ENCODE peak calls at places on chromosome 9, in ten cellular contexts. Z is endothelial cell, F is astrocyte, R is HFFc6, O is ovary, X is fibroblast of lung, K is lower lobe of right lung, C is psoas muscle, W is Calu3, A is IMR-90. U is an unnamed sample.

GRCh38 chr9:31908891-31909480 is 475.5 kb upstream of the ACO1 start:
- DNase-seq in Z (no peak), F (no peak), R (no peak), O (no peak), X (no peak), K (no peak), C (no peak), W (no peak), A (no peak), U (no peak)

GRCh38 chr9:126985870-126986498 is 71.4 kb downstream of the RALGPS1 start:
- DNase-seq in Z (no peak), F (peak), R (no peak), O (no peak), X (peak), K (peak), C (peak), W (peak), A (peak), U (no peak)

GRCh38 chr9:121239071-121239470 is 28.9 kb upstream of the GSN start:
- DNase-seq in Z (no peak), F (peak), R (no peak), O (no peak), X (no peak), K (no peak), C (no peak), W (no peak), A (peak), U (no peak)

GRCh38 chr9:89839952-89840351 is 235.1 kb downstream of the GADD45G start:
- DNase-seq in Z (no peak), F (no peak), R (no peak), O (no peak), X (no peak), K (no peak), C (no peak), W (no peak), A (no peak), U (no peak)

GRCh38 chr9:117927354-117927753 is 223.2 kb downstream of the TLR4 start:
- DNase-seq in Z (no peak), F (no peak), R (no peak), O (no peak), X (no peak), K (no peak), C (no peak), W (no peak), A (no peak), U (no peak)

GRCh38 chr9:87382902-87383301 is 114.8 kb upstream of the DAPK1 start:
- DNase-seq in Z (no peak), F (peak), R (peak), O (no peak), X (peak), K (no peak), C (no peak), W (no peak), A (peak), U (no peak)

GRCh38 chr9:98767196-98767595 is 29.2 kb downstream of the ANKS6 start:
- DNase-seq in Z (no peak), F (no peak), R (no peak), O (no peak), X (no peak), K (no peak), C (no peak), W (no peak), A (no peak), U (no peak)

GRCh38 chr9:85248514-85249312 is 493.0 kb downstream of the AGTPBP1 start:
- DNase-seq in Z (no peak), F (peak), R (peak), O (no peak), X (no peak), K (no peak), C (no peak), W (no peak), A (no peak), U (no peak)

GRCh38 chr9:89888233-89888632 is 283.4 kb downstream of the GADD45G start:
- DNase-seq in Z (no peak), F (no peak), R (no peak), O (no peak), X (no peak), K (no peak), C (no peak), W (no peak), A (no peak), U (no peak)

GRCh38 chr9:93619272-93619775 is 42.9 kb downstream of the PHF2 start:
- DNase-seq in Z (no peak), F (no peak), R (no peak), O (no peak), X (no peak), K (no peak), C (peak), W (no peak), A (no peak), U (no peak)

GRCh38 chr9:129494113-129494789 is 126.7 kb downstream of the C9orf50 start:
- DNase-seq in Z (no peak), F (no peak), R (no peak), O (peak), X (no peak), K (peak), C (peak), W (no peak), A (no peak), U (no peak)

GRCh38 chr9:93123561-93124283 is 10.3 kb downstream of the NINJ1 start:
- DNase-seq in Z (peak), F (no peak), R (no peak), O (peak), X (no peak), K (peak), C (peak), W (no peak), A (no peak), U (no peak)

GRCh38 chr9:87829756-87830155 is 52.9 kb upstream of the SPATA31E1 start:
- DNase-seq in Z (no peak), F (peak), R (no peak), O (no peak), X (no peak), K (no peak), C (no peak), W (no peak), A (no peak), U (no peak)

GRCh38 chr9:93008457-93008856 is 50.0 kb upstream of the SUSD3 start:
- DNase-seq in Z (no peak), F (no peak), R (no peak), O (no peak), X (no peak), K (no peak), C (no peak), W (no peak), A (no peak), U (no peak)

DNA sequence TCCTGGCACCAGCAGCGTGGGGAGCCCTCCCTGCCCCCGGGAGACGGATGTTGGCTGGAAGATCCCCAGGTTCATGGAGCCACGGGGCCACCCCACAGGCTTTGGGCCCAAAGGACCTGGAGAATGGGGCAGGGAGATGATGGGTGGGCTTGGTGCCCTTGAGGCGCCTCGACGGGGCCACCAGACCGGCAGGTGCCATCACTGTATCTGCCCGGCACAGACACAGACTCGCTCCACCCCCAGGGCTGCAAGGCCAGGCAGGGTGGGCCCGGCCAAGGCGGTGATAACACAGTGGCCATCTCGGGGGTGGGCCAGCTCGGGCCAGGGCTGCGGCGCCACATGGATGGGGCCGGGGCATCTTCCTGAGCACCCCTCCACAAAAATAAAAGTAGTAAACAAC is 35.0 kb upstream of the EGFL7 start:
- DNase-seq in Z (no peak), F (no peak), R (no peak), O (no peak), X (no peak), K (no peak), C (no peak), W (no peak), A (no peak), U (no peak)
- TF ChIP-seq CTCF in Z (no peak), F (no peak), R (no peak), O (no peak), X (no peak), K (no peak), C (no peak), W (no peak), A (no peak), U (no peak)

DNA sequence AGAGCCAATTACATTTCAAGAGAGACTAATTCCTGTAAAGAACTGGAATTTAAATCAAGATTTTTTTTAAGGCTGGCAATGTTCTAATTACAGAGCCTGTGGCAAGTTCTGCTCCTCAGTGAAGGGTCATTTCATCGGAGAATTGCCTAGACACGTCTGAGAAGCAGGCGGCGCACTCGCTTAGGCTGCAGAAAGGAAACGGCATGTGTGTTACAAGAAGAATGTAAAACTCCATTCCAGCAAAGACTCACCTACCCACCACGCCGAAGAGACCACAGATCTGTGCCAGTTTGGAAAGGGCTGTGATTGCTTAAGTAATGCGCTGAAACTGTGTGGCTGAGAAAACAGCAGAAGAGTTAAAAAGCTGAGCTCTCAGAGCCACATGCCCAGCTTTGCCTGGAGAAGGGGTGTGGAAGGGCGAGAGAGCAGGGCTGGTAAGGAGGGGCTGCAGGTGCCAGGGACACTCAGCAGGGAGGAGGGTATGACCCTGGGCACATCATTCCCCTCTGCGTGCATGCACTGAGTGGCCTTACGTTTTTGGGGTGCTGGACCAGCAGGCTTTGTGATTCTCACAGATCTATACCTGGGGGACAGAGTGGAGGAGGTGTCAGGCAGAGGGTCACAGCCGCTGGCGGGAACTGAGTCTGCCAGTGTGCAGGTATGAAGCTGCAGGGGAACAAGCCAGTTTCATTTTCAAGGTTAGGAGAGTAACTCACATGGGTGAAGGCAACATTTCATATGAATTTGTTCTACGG is 17.8 kb upstream of the SLC25A51 start:
- DNase-seq in Z (no peak), F (peak), R (no peak), O (no peak), X (no peak), K (no peak), C (no peak), W (no peak), A (no peak), U (no peak)
- TF ChIP-seq CTCF in Z (no peak), F (peak), R (no peak), O (no peak), X (peak), K (peak), C (no peak), W (no peak), A (no peak), U (no peak)

GRCh38 chr9:108885643-108886348 is 23.7 kb downstream of the ACTL7A start:
- DNase-seq in Z (no peak), F (peak), R (peak), O (peak), X (peak), K (no peak), C (no peak), W (peak), A (peak), U (peak)

GRCh38 chr9:108884701-108885100 is 22.6 kb downstream of the ACTL7A start:
- DNase-seq in Z (no peak), F (no peak), R (no peak), O (no peak), X (no peak), K (no peak), C (no peak), W (no peak), A (no peak), U (no peak)

GRCh38 chr9:108894225-108894997 is 32.3 kb downstream of the ACTL7A start:
- DNase-seq in Z (no peak), F (no peak), R (no peak), O (no peak), X (no peak), K (no peak), C (no peak), W (no peak), A (no peak), U (no peak)

GRCh38 chr9:108889649-108890067 is 27.6 kb downstream of the ACTL7A start:
- DNase-seq in Z (no peak), F (peak), R (peak), O (no peak), X (peak), K (no peak), C (no peak), W (no peak), A (peak), U (no peak)
- TF ChIP-seq CTCF in Z (no peak), F (peak), R (no peak), O (peak), X (peak), K (no peak), C (peak), W (no peak), A (peak), U (peak)

GRCh38 chr9:10701906-10702305 is 89.1 kb upstream of the PTPRD start:
- DNase-seq in Z (no peak), F (no peak), R (no peak), O (no peak), X (no peak), K (no peak), C (no peak), W (no peak), A (no peak), U (no peak)
- TF ChIP-seq CTCF in Z (no peak), F (no peak), R (no peak), O (no peak), X (no peak), K (no peak), C (no peak), W (no peak), A (no peak), U (no peak)

DNA sequence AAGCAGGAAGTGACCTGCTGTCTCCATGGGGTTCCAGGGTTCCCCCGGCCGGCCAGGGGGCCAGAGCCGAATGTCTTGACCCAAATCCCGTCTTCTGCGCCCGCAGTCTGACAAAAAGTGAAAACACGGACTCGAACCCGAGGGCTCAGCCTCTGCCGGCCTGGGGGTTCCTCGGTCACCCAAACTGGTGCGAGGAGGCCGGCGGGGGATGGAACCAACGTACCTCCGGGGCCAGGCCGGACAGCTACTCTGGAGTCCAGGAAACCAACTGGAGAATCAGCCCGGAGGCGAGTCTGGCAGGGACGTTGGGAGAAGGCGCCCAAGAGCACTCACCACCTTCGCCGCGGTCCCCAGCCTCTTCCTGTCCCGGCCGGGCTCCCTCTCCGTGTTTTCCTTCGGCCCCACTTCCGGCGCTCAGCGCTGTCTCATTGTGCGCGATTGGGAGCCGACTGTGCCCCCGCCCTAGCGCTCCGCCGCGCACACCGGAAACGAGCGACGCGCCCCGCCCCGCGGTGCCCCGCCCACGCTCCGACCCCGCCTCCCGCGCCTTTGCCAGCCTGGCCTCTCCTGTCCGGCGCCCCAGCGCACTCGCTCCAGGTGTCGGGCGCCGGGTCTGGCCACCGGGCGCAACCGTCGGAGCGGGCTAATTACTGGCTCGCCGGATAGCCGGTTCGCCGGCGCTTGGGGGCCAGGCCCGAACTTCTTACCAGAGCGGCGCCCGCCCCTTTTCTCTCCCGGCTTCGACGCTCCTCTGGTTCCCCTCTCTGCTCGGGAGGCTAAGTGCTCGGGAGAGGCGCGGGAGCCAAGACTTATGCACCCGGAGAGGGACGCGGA is at the start of gene TUT7:
- DNase-seq in Z (peak), F (peak), R (peak), O (peak), X (peak), K (peak), C (peak), W (peak), A (peak), U (peak)
- TF ChIP-seq CTCF in Z (no peak), F (no peak), R (no peak), O (no peak), X (no peak), K (no peak), C (no peak), W (no peak), A (no peak), U (no peak)

GRCh38 chr9:36210722-36211121 is 20.0 kb downstream of the CLTA start:
- DNase-seq in Z (no peak), F (no peak), R (no peak), O (no peak), X (no peak), K (no peak), C (no peak), W (no peak), A (no peak), U (no peak)

GRCh38 chr9:36213387-36213786 is 22.7 kb downstream of the CLTA start:
- DNase-seq in Z (no peak), F (no peak), R (no peak), O (no peak), X (no peak), K (no peak), C (no peak), W (no peak), A (no peak), U (no peak)

GRCh38 chr9:36208521-36209253 is 18.0 kb downstream of the CLTA start:
- DNase-seq in Z (no peak), F (peak), R (no peak), O (no peak), X (no peak), K (no peak), C (no peak), W (no peak), A (no peak), U (no peak)

GRCh38 chr9:36213989-36214388 is 23.3 kb downstream of the CLTA start:
- DNase-seq in Z (no peak), F (no peak), R (no peak), O (peak), X (no peak), K (no peak), C (no peak), W (no peak), A (no peak), U (no peak)

DNA sequence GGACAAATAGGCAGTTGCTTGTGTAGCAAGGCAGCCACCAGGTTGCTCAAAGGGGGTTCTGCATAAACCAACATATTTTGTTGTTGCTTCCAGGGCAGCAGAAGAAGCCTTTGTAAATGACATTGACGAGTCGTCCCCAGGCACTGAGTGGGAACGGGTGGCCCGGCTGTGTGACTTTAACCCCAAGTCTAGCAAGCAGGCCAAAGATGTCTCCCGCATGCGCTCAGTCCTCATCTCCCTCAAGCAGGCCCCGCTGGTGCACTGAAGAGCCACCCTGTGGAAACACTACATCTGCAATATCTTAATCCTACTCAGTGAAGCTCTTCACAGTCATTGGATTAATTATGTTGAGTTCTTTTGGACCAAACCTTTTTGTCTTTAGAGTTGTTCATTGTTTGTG is 20.8 kb downstream of the CLTA start:
- DNase-seq in Z (no peak), F (no peak), R (no peak), O (no peak), X (no peak), K (no peak), C (no peak), W (no peak), A (no peak), U (no peak)
- TF ChIP-seq CTCF in Z (no peak), F (no peak), R (no peak), O (no peak), X (no peak), K (no peak), C (no peak), W (no peak), A (no peak), U (no peak)

DNA sequence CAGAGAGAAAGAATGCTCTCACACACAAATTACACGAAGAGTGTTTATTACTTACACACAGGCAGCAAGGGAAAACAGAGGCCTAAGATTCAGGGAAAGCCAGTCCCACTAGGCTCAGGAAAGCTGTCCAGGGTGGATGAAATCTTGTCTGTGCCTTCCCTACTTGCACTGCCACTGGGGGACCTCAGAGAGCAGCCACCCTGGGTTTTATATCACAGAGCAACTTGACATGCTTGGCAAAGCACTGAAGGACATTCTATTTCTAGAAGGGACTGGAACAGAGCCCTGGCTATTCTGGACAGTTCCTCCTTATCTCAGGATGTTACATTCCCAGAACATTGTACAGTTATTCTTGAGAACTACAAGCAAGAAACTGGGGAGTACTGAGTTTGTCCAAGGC is 7.5 kb upstream of the PRSS3 start:
- DNase-seq in Z (no peak), F (no peak), R (no peak), O (no peak), X (no peak), K (no peak), C (peak), W (no peak), A (no peak), U (no peak)
- TF ChIP-seq CTCF in Z (no peak), F (no peak), R (peak), O (no peak), X (no peak), K (no peak), C (peak), W (no peak), A (no peak), U (no peak)